ENCODE peak calls at places on chromosomes 4 and X, in nine cellular contexts. F is H9, G is cardiac fibroblast, W is HCT116, P is fibroblast of pulmonary artery, J is suprapubic skin, Q is astrocyte of the spinal cord, R is glutamatergic neuron, C is GM10248. Y is an unnamed sample.
A peak's percentile ranks its signal among the peaks of the same experiment; 100 is the strongest.

GRCh38 chr4:26204911-26205368 is 115.9 kb upstream of the RBPJ start:
- DNase-seq in F (no peak), G (no peak), W (no peak), P (no peak), J (no peak), Q (no peak), R (no peak), C (no peak), Y (no peak)

GRCh38 chrX:53093177-53093655 is 726 bp upstream of the KANTR start:
- DNase-seq in F (peak; percentile 85), G (peak; percentile 86), W (peak; percentile 65), P (peak; percentile 81), J (peak; percentile 91), Q (peak; percentile 83), R (peak; percentile 83), C (peak; percentile 68), Y (peak; percentile 60)

GRCh38 chr4:2829933-2830451 is 13.7 kb upstream of the ADD1 start:
- DNase-seq in F (no peak), G (no peak), W (no peak), P (no peak), J (no peak), Q (no peak), R (no peak), C (no peak), Y (no peak)

GRCh38 chrX:11531226-11531625 is 134.5 kb downstream of the ARHGAP6 start:
- DNase-seq in F (no peak), G (peak; percentile 58), W (no peak), P (peak; percentile 55), J (no peak), Q (peak; percentile 37), R (no peak), C (no peak), Y (no peak)

GRCh38 chrX:64842492-64842891 is 133.8 kb downstream of the ZC4H2 start:
- DNase-seq in F (no peak), G (no peak), W (no peak), P (no peak), J (no peak), Q (no peak), R (no peak), C (no peak), Y (no peak)

GRCh38 chr4:147078875-147079658 is 133.4 kb upstream of the TTC29 start:
- DNase-seq in F (no peak), G (peak; percentile 33), W (no peak), P (peak; percentile 62), J (no peak), Q (no peak), R (no peak), C (no peak), Y (no peak)

GRCh38 chrX:150694738-150695410 is 1.7 kb downstream of the MTMR1 start:
- DNase-seq in F (no peak), G (no peak), W (no peak), P (no peak), J (no peak), Q (no peak), R (peak; percentile 31), C (peak; percentile 52), Y (no peak)

GRCh38 chr4:144179152-144179739 is 38.7 kb upstream of the GYPA start:
- DNase-seq in F (no peak), G (no peak), W (no peak), P (no peak), J (no peak), Q (no peak), R (no peak), C (no peak), Y (no peak)

GRCh38 chr4:149465941-149466340 is 349.7 kb downstream of the IQCM start:
- DNase-seq in F (no peak), G (peak; percentile 52), W (no peak), P (peak; percentile 72), J (no peak), Q (no peak), R (no peak), C (no peak), Y (no peak)

GRCh38 chrX:41946230-41946629 is 22.9 kb upstream of the CASK start:
- DNase-seq in F (no peak), G (no peak), W (no peak), P (no peak), J (no peak), Q (no peak), R (no peak), C (no peak), Y (no peak)

GRCh38 chr4:174398728-174399127 is 115.0 kb downstream of the CEP44 start:
- DNase-seq in F (no peak), G (peak; percentile 77), W (no peak), P (peak; percentile 78), J (no peak), Q (peak; percentile 80), R (no peak), C (no peak), Y (no peak)

GRCh38 chr4:2930821-2931764 is 32.1 kb downstream of the NOP14 start:
- DNase-seq in F (peak; percentile 51), G (no peak), W (no peak), P (no peak), J (peak; percentile 74), Q (no peak), R (no peak), C (no peak), Y (no peak)

GRCh38 chr4:182843813-182844325 is 73.3 kb downstream of the DCTD start:
- DNase-seq in F (no peak), G (no peak), W (no peak), P (no peak), J (no peak), Q (no peak), R (no peak), C (no peak), Y (no peak)

GRCh38 chrX:19334945-19335626 is 8.6 kb upstream of the PDHA1 start:
- DNase-seq in F (peak; percentile 35), G (peak; percentile 49), W (peak; percentile 40), P (peak; percentile 39), J (no peak), Q (peak; percentile 28), R (peak; percentile 12), C (peak; percentile 40), Y (no peak)

GRCh38 chr4:46844325-46844917 is 64.6 kb downstream of the COX7B2 start:
- DNase-seq in F (peak; percentile 29), G (peak; percentile 76), W (peak; percentile 27), P (peak; percentile 77), J (no peak), Q (peak; percentile 68), R (peak; percentile 46), C (peak; percentile 26), Y (no peak)

GRCh38 chr4:120843840-120844527 is 78.5 kb downstream of the PRDM5 start:
- DNase-seq in F (peak; percentile 58), G (no peak), W (no peak), P (no peak), J (no peak), Q (no peak), R (peak; percentile 61), C (no peak), Y (no peak)

GRCh38 chr4:57078685-57079521 is 31.3 kb downstream of the IGFBP7 start:
- DNase-seq in F (peak; percentile 80), G (peak; percentile 75), W (no peak), P (no peak), J (no peak), Q (peak; percentile 85), R (no peak), C (no peak), Y (no peak)

GRCh38 chrX:2511326-2511725 is 10.6 kb upstream of the DHRSX start:
- DNase-seq in F (no peak), G (no peak), W (no peak), P (no peak), J (no peak), Q (no peak), R (no peak), C (no peak), Y (no peak)

GRCh38 chr4:113646456-113646809 is 115.1 kb downstream of the CAMK2D start:
- DNase-seq in F (peak; percentile 80), G (peak; percentile 33), W (peak; percentile 18), P (peak; percentile 39), J (no peak), Q (peak; percentile 30), R (peak; percentile 14), C (no peak), Y (no peak)

GRCh38 chr4:147756417-147756816 is 24.5 kb downstream of the ARHGAP10 start:
- DNase-seq in F (no peak), G (no peak), W (no peak), P (no peak), J (no peak), Q (no peak), R (no peak), C (no peak), Y (no peak)

GRCh38 chrX:49177338-49177833 is 5.7 kb downstream of the PLP2 start:
- DNase-seq in F (no peak), G (no peak), W (no peak), P (no peak), J (no peak), Q (no peak), R (no peak), C (no peak), Y (no peak)

GRCh38 chrX:21926527-21927278 is 13.8 kb upstream of the SMS start:
- DNase-seq in F (no peak), G (peak; percentile 97), W (peak; percentile 82), P (peak; percentile 97), J (no peak), Q (peak; percentile 93), R (no peak), C (peak; percentile 24), Y (no peak)

GRCh38 chr4:125741825-125742452 is 427.2 kb downstream of the FAT4 start:
- DNase-seq in F (no peak), G (peak; percentile 68), W (no peak), P (peak; percentile 76), J (no peak), Q (peak; percentile 61), R (no peak), C (peak; percentile 11), Y (no peak)
- TF ChIP-seq CTCF in F (peak; percentile 79), G (peak; percentile 62), W (peak; percentile 24), P (peak; percentile 70), J (no peak), Q (peak; percentile 51), R (peak; percentile 80), C (no peak), Y (no peak)

GRCh38 chrX:123320622-123321021 is 136.5 kb downstream of the GRIA3 start:
- DNase-seq in F (no peak), G (no peak), W (no peak), P (no peak), J (no peak), Q (no peak), R (no peak), C (no peak), Y (no peak)
- TF ChIP-seq CTCF in F (no peak), G (no peak), W (no peak), P (no peak), J (no peak), Q (no peak), R (no peak), C (no peak), Y (no peak)

DNA sequence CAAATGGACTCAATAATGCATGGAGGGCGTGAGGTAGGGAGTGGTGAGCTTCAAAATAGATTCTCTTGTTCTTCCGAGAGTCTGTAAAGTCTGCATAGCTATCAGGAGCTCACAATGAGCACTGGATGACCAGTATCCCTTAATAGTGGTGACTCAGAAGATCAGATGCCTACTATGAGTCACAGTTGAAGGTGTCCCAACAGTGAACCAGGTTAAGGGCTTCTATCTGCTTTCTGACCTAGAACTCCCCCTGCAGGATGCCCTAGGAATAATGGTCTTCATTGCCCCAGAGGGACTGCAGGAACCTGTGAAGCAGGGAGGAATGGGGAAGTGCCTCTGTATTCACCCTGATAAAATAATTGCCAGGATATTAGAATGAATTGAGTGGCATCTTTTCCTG is 22.1 kb downstream of the DGKK start:
- DNase-seq in F (no peak), G (peak; percentile 4), W (peak; percentile 69), P (no peak), J (no peak), Q (no peak), R (no peak), C (no peak), Y (no peak)
- TF ChIP-seq CTCF in F (peak; percentile 56), G (no peak), W (peak; percentile 58), P (no peak), J (no peak), Q (no peak), R (no peak), C (no peak), Y (no peak)

GRCh38 chr4:79514637-79515320 is 106.8 kb upstream of the GK2 start:
- DNase-seq in F (no peak), G (no peak), W (no peak), P (no peak), J (no peak), Q (no peak), R (no peak), C (no peak), Y (no peak)
- TF ChIP-seq CTCF in F (no peak), G (no peak), W (no peak), P (no peak), J (no peak), Q (no peak), R (no peak), C (no peak), Y (no peak)